ENCODE peak calls at places on chromosomes 2 and 18, in four cellular contexts. Q, Y, U and K are unnamed samples.

GRCh38 chr2:24508878-24509277 is 17.8 kb downstream of the NCOA1 start:
- DNase-seq in Q (no peak), Y (peak), U (peak), K (no peak)

GRCh38 chr2:80331025-80331424 is 26.5 kb upstream of the LRRTM1 start:
- DNase-seq in Q (no peak), Y (no peak), U (no peak), K (no peak)

GRCh38 chr2:15222856-15223255 is 338.3 kb downstream of the NBAS start:
- DNase-seq in Q (no peak), Y (no peak), U (no peak), K (no peak)

GRCh38 chr2:10434885-10435419 is 13.2 kb downstream of the ODC1 start:
- DNase-seq in Q (peak), Y (peak), U (peak), K (peak)

GRCh38 chr2:236179653-236180500 is 11.7 kb upstream of the GBX2 start:
- DNase-seq in Q (peak), Y (peak), U (peak), K (peak)

GRCh38 chr18:35407871-35408481 is 30.8 kb upstream of the ZNF396 start:
- DNase-seq in Q (peak), Y (peak), U (peak), K (no peak)

GRCh38 chr2:150486539-150487484 is 655 bp downstream of the RND3 start:
- DNase-seq in Q (peak), Y (peak), U (peak), K (no peak)

GRCh38 chr2:226730487-226730886 is 69.1 kb downstream of the IRS1 start:
- DNase-seq in Q (peak), Y (peak), U (no peak), K (no peak)

GRCh38 chr2:117945296-117945695 is 68.6 kb downstream of the CCDC93 start:
- DNase-seq in Q (no peak), Y (no peak), U (no peak), K (no peak)

GRCh38 chr2:235930701-235931100 is 237.5 kb downstream of the GBX2 start:
- DNase-seq in Q (no peak), Y (no peak), U (no peak), K (no peak)

GRCh38 chr2:196404276-196404675 is 232.9 kb upstream of the STK17B start:
- DNase-seq in Q (no peak), Y (no peak), U (peak), K (no peak)

GRCh38 chr2:218811382-218811781 is 20.2 kb downstream of the PRKAG3 start:
- DNase-seq in Q (peak), Y (peak), U (no peak), K (peak)

GRCh38 chr2:199958014-199958413 is 2.6 kb downstream of the MAIP1 start:
- DNase-seq in Q (no peak), Y (no peak), U (no peak), K (no peak)
- H3K4me3 ChIP-seq in Q (no peak), Y (no peak), U (no peak), K (no peak)

DNA sequence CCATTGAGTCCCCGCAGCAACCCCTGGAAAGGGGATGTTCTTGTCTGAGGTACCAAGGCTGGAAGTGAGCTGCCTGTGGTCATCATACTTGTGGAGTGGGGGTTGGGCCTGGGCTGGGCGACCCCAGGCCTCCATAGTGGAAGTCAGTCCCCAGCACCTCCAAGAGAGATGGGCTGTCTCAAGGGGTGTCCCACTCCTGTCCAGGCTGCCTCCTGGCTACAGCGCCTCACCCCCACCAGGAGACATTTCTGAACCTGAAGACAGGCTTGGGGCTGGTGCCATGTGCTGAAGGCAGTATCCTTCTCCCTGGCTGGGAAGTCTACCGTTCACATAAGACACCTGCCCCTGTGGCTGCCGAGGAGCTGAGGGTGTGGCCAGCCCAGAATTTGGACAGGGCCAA is 28.9 kb downstream of the INHBB start:
- DNase-seq in Q (no peak), Y (no peak), U (no peak), K (no peak)
- TF ChIP-seq CTCF in Q (no peak), Y (no peak), U (no peak), K (no peak)

GRCh38 chr2:46335404-46335965 is 38.3 kb downstream of the EPAS1 start:
- DNase-seq in Q (peak), Y (peak), U (no peak), K (peak)
- H3K4me3 ChIP-seq in Q (peak), Y (peak), U (no peak), K (peak)

GRCh38 chr2:74147729-74148456 is at the start of gene BOLA3:
- DNase-seq in Q (peak), Y (peak), U (peak), K (peak)
- TF ChIP-seq CTCF in Q (peak), Y (peak), U (peak), K (peak)

DNA sequence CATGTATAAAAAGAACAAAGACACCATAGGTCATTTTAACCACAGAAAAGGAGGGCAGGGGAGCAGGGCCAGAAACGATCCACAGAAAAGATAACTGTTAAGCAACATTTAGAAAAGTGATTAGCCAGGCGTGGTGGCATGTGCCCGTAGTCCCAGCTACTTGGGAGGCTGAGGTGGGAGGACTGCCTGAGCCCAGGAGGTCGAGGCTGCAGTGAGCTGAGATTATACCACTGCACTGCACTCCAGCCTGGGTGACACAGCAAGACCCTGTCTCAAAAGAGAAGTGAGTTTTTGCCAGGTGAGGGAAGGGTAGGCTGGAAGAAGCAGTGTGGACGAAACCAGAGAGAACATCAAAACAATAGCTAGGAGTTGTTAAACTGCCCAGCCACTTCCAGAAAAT is 3.3 kb downstream of the WDR12 start:
- DNase-seq in Q (no peak), Y (no peak), U (no peak), K (no peak)
- H3K4me3 ChIP-seq in Q (no peak), Y (no peak), U (no peak), K (no peak)